ENCODE peak calls at places on chromosomes 3 and 15, in eight cellular contexts. V, J, B, G, H, L, F and R are unnamed samples.

GRCh38 chr3:138381950-138382715 is 33.8 kb downstream of the MRAS start:
- DNase-seq in V (peak; percentile 85), J (peak; percentile 75), B (peak; percentile 76), G (peak; percentile 42), H (no peak), L (peak; percentile 49), F (no peak), R (peak; percentile 78)

GRCh38 chr3:72848703-72849081 is 447 bp upstream of the SHQ1 start:
- DNase-seq in V (no peak), J (peak; percentile 60), B (no peak), G (no peak), H (peak; percentile 24), L (no peak), F (no peak), R (no peak)

GRCh38 chr3:38147434-38147833 is 9.0 kb downstream of the MYD88 start:
- DNase-seq in V (no peak), J (no peak), B (no peak), G (no peak), H (no peak), L (no peak), F (no peak), R (no peak)

GRCh38 chr3:125039041-125039896 is 16.5 kb downstream of the HEG1 start:
- DNase-seq in V (no peak), J (no peak), B (no peak), G (no peak), H (no peak), L (no peak), F (no peak), R (peak; percentile 31)

GRCh38 chr15:52575072-52575471 is 6.2 kb upstream of the ARPP19 start:
- DNase-seq in V (no peak), J (no peak), B (no peak), G (no peak), H (no peak), L (no peak), F (no peak), R (no peak)

GRCh38 chr15:40766906-40767837 is 2.6 kb upstream of the C15orf62 start:
- DNase-seq in V (no peak), J (peak; percentile 57), B (no peak), G (no peak), H (no peak), L (no peak), F (peak; percentile 23), R (peak; percentile 44)

GRCh38 chr3:124860599-124860998 is 26.6 kb downstream of the ITGB5 start:
- DNase-seq in V (peak; percentile 89), J (peak; percentile 97), B (peak; percentile 95), G (no peak), H (no peak), L (peak; percentile 28), F (peak; percentile 94), R (peak; percentile 97)

GRCh38 chr3:52798978-52799476 is 4.4 kb downstream of the ITIH3 start:
- DNase-seq in V (no peak), J (peak; percentile 24), B (peak; percentile 8), G (no peak), H (peak; percentile 14), L (peak; percentile 41), F (peak; percentile 36), R (peak; percentile 13)

GRCh38 chr3:133038731-133039398 is 674 bp downstream of the TMEM108 start:
- DNase-seq in V (no peak), J (peak; percentile 33), B (no peak), G (no peak), H (no peak), L (no peak), F (no peak), R (peak; percentile 5)

GRCh38 chr3:184066211-184066610 is 13.4 kb downstream of the HTR3C start:
- DNase-seq in V (no peak), J (peak; percentile 57), B (peak; percentile 45), G (no peak), H (no peak), L (no peak), F (no peak), R (no peak)

GRCh38 chr3:52053307-52054304 is 2.8 kb downstream of the DUSP7 start:
- DNase-seq in V (no peak), J (peak; percentile 74), B (peak; percentile 58), G (no peak), H (peak; percentile 44), L (no peak), F (no peak), R (peak; percentile 33)

GRCh38 chr3:160587105-160587504 is 21.7 kb upstream of the KPNA4 start:
- DNase-seq in V (no peak), J (no peak), B (no peak), G (no peak), H (no peak), L (no peak), F (no peak), R (no peak)

GRCh38 chr3:49016414-49017228 is 1.8 kb downstream of the DALRD3 start:
- DNase-seq in V (no peak), J (no peak), B (no peak), G (no peak), H (no peak), L (no peak), F (no peak), R (no peak)

GRCh38 chr3:132134611-132135010 is 99.8 kb upstream of the CPNE4 start:
- DNase-seq in V (no peak), J (peak; percentile 90), B (peak; percentile 37), G (no peak), H (no peak), L (no peak), F (peak; percentile 73), R (peak; percentile 79)

GRCh38 chr15:90336705-90337141 is 15.4 kb upstream of the ZNF774 start:
- DNase-seq in V (no peak), J (peak; percentile 75), B (no peak), G (no peak), H (no peak), L (no peak), F (peak; percentile 69), R (no peak)

GRCh38 chr3:101544181-101544850 is 17.4 kb upstream of the TRMT10C start:
- DNase-seq in V (no peak), J (no peak), B (no peak), G (no peak), H (no peak), L (no peak), F (no peak), R (no peak)

GRCh38 chr3:151276038-151277027 is 2.0 kb downstream of the P2RY14 start:
- DNase-seq in V (no peak), J (no peak), B (no peak), G (no peak), H (peak; percentile 14), L (no peak), F (no peak), R (no peak)

GRCh38 chr3:45009868-45010267 is 16.2 kb upstream of the CLEC3B start:
- DNase-seq in V (no peak), J (no peak), B (no peak), G (no peak), H (no peak), L (no peak), F (no peak), R (no peak)

GRCh38 chr15:74108111-74108510 is 22.3 kb upstream of the ISLR2 start:
- DNase-seq in V (no peak), J (no peak), B (no peak), G (no peak), H (no peak), L (no peak), F (no peak), R (no peak)

DNA sequence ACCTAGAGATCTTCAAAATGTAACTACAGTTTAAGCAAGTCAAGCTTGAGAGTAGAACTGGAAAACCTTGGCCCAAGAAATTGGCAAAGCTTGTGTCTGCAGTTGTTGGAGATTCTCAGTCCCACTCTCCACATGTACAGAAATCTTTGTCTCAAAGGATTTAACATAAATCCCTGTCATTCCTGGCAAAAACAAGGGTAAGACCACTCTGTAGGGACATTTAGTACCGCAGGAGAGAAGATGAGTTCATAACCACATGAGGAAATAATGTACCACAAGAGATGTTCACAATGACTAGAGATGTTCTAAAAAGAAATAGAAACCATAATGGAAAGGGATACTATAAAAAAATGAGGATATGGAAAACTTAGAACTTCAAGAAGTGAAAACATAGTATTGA is 73.7 kb downstream of the RAB7A start:
- DNase-seq in V (no peak), J (no peak), B (no peak), G (no peak), H (no peak), L (no peak), F (no peak), R (no peak)
- H3K4me3 ChIP-seq in V (no peak overlapping the region), J (no peak overlapping the region), B (no peak overlapping the region), G (no peak overlapping the region), H (no peak overlapping the region), L (no peak overlapping the region), F (no peak overlapping the region), R (no peak overlapping the region)

GRCh38 chr3:129305592-129306091 is 27.0 kb downstream of the HMCES start:
- DNase-seq in V (peak; percentile 87), J (peak; percentile 77), B (peak; percentile 95), G (no peak), H (no peak), L (no peak), F (no peak), R (peak; percentile 94)
- H3K4me3 ChIP-seq in V (peak overlapping the region; percentile 23), J (peak overlapping the region; percentile 46), B (peak overlapping the region; percentile 24), G (no peak overlapping the region), H (no peak overlapping the region), L (no peak overlapping the region), F (no peak overlapping the region), R (peak overlapping the region; percentile 20)

GRCh38 chr15:27825023-27825422 is 274.1 kb downstream of the OCA2 start:
- DNase-seq in V (no peak), J (no peak), B (no peak), G (no peak), H (no peak), L (no peak), F (no peak), R (no peak)

GRCh38 chr15:27826902-27827321 is 272.2 kb downstream of the OCA2 start:
- DNase-seq in V (no peak), J (peak; percentile 91), B (no peak), G (no peak), H (no peak), L (no peak), F (no peak), R (no peak)

GRCh38 chr15:27828721-27829120 is 270.4 kb downstream of the OCA2 start:
- DNase-seq in V (no peak), J (no peak), B (no peak), G (no peak), H (no peak), L (no peak), F (no peak), R (no peak)

GRCh38 chr15:27827336-27827735 is 271.8 kb downstream of the OCA2 start:
- DNase-seq in V (no peak), J (peak; percentile 76), B (no peak), G (no peak), H (no peak), L (no peak), F (no peak), R (no peak)

GRCh38 chr15:27826411-27826810 is 272.7 kb downstream of the OCA2 start:
- DNase-seq in V (no peak), J (peak; percentile 43), B (no peak), G (no peak), H (no peak), L (no peak), F (no peak), R (no peak)
- H3K4me3 ChIP-seq in V (no peak overlapping the region), J (peak overlapping the region; percentile 65), B (no peak overlapping the region), G (no peak overlapping the region), H (no peak overlapping the region), L (no peak overlapping the region), F (no peak overlapping the region), R (no peak overlapping the region)

DNA sequence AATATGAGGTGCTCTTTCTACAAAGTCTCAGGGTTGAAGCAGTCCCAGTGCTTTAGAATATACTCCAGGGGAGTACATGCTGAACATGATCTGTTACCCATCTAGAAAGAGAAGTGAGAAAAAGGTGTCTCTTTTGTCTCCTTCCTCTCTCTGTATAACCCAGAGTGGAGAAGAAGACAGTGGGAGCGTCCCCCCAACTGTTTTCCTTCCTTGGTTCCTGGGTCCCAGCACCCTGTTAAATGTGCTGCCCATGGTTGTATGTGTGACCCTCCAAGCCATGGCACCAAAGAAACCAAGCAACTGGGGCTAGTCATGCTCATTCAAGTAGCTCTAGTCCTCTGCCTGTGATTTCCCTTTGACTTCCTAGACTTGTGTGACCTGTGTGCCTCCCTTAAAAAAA is 683.7 kb downstream of the TBL1XR1 start:
- DNase-seq in V (no peak), J (no peak), B (no peak), G (no peak), H (no peak), L (no peak), F (no peak), R (no peak)
- H3K4me3 ChIP-seq in V (no peak overlapping the region), J (no peak overlapping the region), B (no peak overlapping the region), G (no peak overlapping the region), H (no peak overlapping the region), L (no peak overlapping the region), F (no peak overlapping the region), R (no peak overlapping the region)